ENCODE peak calls at places on chromosomes 4 and X, in nine cellular contexts. C, K, D, Q, G, P, U, S and M are unnamed samples.

GRCh38 chr4:87126056-87126455 is 94.4 kb downstream of the KLHL8 start:
- DNase-seq in C (no peak), K (no peak), D (no peak), Q (no peak), G (no peak), P (no peak), U (no peak), S (no peak), M (no peak)

GRCh38 chr4:76053730-76054129 is 17.9 kb upstream of the CXCL11 start:
- DNase-seq in C (no peak), K (no peak), D (no peak), Q (no peak), G (no peak), P (no peak), U (no peak), S (no peak), M (no peak)

GRCh38 chr4:25367004-25367621 is 9.9 kb upstream of the ANAPC4 start:
- DNase-seq in C (peak; percentile 56), K (no peak), D (no peak), Q (no peak), G (no peak), P (no peak), U (no peak), S (no peak), M (no peak)

GRCh38 chr4:137422666-137423065 is 109.6 kb downstream of the PCDH18 start:
- DNase-seq in C (no peak), K (no peak), D (no peak), Q (no peak), G (no peak), P (no peak), U (no peak), S (no peak), M (no peak)

GRCh38 chrX:46444011-46444410 is 101.2 kb downstream of the ZNF674 start:
- DNase-seq in C (peak; percentile 85), K (no peak), D (no peak), Q (no peak), G (no peak), P (no peak), U (no peak), S (no peak), M (no peak)

GRCh38 chr4:101230806-101231426 is 116.4 kb downstream of the PPP3CA start:
- DNase-seq in C (peak; percentile 7), K (no peak), D (no peak), Q (no peak), G (no peak), P (no peak), U (no peak), S (no peak), M (no peak)

GRCh38 chr4:134632056-134632455 is 430.5 kb upstream of the PABPC4L start:
- DNase-seq in C (no peak), K (no peak), D (no peak), Q (no peak), G (no peak), P (no peak), U (no peak), S (no peak), M (no peak)

GRCh38 chrX:154596290-154596929 is 11.5 kb downstream of the CTAG1A start:
- DNase-seq in C (peak; percentile 94), K (no peak), D (no peak), Q (no peak), G (no peak), P (no peak), U (no peak), S (no peak), M (no peak)

GRCh38 chr4:162952232-162952631 is 214.5 kb downstream of the NAF1 start:
- DNase-seq in C (peak; percentile 23), K (no peak), D (no peak), Q (no peak), G (no peak), P (no peak), U (no peak), S (no peak), M (no peak)

GRCh38 chrX:120514236-120514635 is 45.1 kb upstream of the LAMP2 start:
- DNase-seq in C (peak; percentile 64), K (no peak), D (no peak), Q (no peak), G (no peak), P (no peak), U (no peak), S (no peak), M (no peak)

GRCh38 chr4:40134206-40134917 is 62.5 kb upstream of the RHOH start:
- DNase-seq in C (no peak), K (no peak), D (no peak), Q (no peak), G (no peak), P (no peak), U (no peak), S (no peak), M (no peak)

GRCh38 chr4:8110071-8110986 is 48.3 kb downstream of the ABLIM2 start:
- DNase-seq in C (peak; percentile 40), K (peak; percentile 72), D (no peak), Q (no peak), G (no peak), P (no peak), U (no peak), S (no peak), M (no peak)

GRCh38 chr4:186946682-186947294 is 223.1 kb upstream of the FAT1 start:
- DNase-seq in C (peak; percentile 81), K (peak; percentile 45), D (peak; percentile 75), Q (no peak), G (no peak), P (no peak), U (no peak), S (no peak), M (no peak)

GRCh38 chr4:114922582-114922912 is 190.9 kb downstream of the NDST4 start:
- DNase-seq in C (no peak), K (no peak), D (no peak), Q (no peak), G (no peak), P (no peak), U (no peak), S (no peak), M (no peak)

DNA sequence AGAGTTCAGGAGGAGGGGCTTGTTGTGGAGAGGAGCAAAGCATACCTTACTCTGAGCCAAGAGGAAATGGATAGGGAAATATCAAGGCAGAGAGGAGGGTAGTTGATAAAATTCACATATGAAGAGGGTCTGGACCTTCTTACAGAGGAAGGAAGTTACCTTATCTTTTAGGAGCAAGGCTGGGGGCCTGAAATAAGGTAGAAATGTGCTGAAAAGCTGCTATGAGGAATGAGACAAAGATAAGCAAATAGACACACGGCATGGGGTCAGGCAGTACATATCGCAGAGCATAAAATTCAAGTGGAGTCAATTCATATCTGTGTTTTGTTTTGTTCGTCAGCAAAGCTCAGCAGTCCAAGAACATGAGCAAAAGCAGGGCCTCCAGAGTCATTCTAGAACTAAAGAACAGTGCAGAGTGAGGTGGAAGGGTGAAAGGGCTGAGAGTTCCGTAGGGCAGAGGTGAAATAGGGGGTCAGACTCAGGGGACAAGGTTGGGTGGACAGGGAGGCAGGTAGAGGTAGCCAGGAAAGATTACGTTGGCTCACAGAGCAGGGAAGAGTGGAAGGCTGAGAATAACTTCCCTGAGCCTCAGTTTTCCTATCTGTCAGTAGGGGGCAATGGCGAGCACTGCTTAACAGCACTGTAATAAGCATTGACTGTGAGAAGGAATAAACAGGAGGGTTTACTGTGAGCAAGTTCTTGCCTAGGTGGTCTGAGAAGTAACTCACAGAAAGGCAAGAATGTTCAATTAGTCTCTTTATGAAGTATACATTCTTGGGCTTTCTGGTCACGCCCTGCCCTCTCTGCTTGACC is 9.2 kb downstream of the VSIG4 start:
- DNase-seq in C (peak; percentile 13), K (no peak), D (no peak), Q (no peak), G (no peak), P (no peak), U (no peak), S (no peak), M (no peak)
- TF ChIP-seq CTCF in C (peak; percentile 52), K (peak; percentile 62), D (no peak), Q (peak; percentile 46), G (no peak), P (peak; percentile 56), U (peak; percentile 30), S (peak; percentile 40), M (peak; percentile 38)

GRCh38 chrX:68832101-68832416 is 3.2 kb downstream of the EFNB1 start:
- DNase-seq in C (peak; percentile 70), K (no peak), D (no peak), Q (no peak), G (peak; percentile 48), P (no peak), U (peak; percentile 69), S (no peak), M (no peak)
- H3K27ac ChIP-seq in C (peak overlapping the region; percentile 45), K (no peak overlapping the region), D (no peak overlapping the region), Q (no peak overlapping the region), G (no peak overlapping the region), P (peak overlapping the region; percentile 85), U (peak overlapping the region; percentile 87), S (peak overlapping the region; percentile 82), M (no peak overlapping the region)

GRCh38 chrX:124984140-124984813 is 335.4 kb upstream of the TEX13C start:
- DNase-seq in C (no peak), K (no peak), D (no peak), Q (no peak), G (no peak), P (no peak), U (no peak), S (no peak), M (no peak)
- H3K4me3 ChIP-seq in C (no peak overlapping the region), K (no peak overlapping the region), D (no peak overlapping the region), Q (no peak overlapping the region), G (no peak overlapping the region), P (no peak overlapping the region), U (no peak overlapping the region), S (no peak overlapping the region), M (no peak overlapping the region)

GRCh38 chrX:11446951-11447350 is 153.7 kb downstream of the AMELX start:
- DNase-seq in C (no peak), K (no peak), D (no peak), Q (no peak), G (no peak), P (no peak), U (no peak), S (no peak), M (no peak)

GRCh38 chrX:11446331-11446730 is 153.1 kb downstream of the AMELX start:
- DNase-seq in C (no peak), K (no peak), D (no peak), Q (no peak), G (no peak), P (no peak), U (no peak), S (no peak), M (no peak)

GRCh38 chrX:11444052-11444451 is 150.8 kb downstream of the AMELX start:
- DNase-seq in C (no peak), K (no peak), D (no peak), Q (no peak), G (no peak), P (no peak), U (no peak), S (no peak), M (no peak)

GRCh38 chrX:11447418-11447817 is 154.2 kb downstream of the AMELX start:
- DNase-seq in C (no peak), K (no peak), D (no peak), Q (no peak), G (no peak), P (no peak), U (no peak), S (no peak), M (no peak)

DNA sequence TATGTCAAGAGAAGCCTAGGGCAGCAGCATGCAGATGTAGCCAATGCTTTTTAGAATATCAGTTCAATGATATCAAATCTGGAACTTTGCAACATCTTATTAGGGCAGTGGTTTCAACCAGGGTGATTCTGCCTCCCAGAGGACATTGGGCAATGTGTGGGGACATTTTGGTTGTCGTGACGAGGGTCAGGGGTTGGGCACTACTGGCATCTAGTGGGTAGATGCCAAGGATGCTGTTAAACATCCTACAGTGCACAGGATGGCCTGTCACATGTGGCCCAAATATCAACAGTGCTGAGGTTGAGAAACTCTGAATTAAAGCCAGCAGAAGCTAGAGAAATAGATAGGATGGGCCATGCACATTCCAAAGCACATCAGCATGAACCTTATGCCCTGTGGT is 152.3 kb downstream of the AMELX start:
- DNase-seq in C (peak; percentile 3), K (no peak), D (no peak), Q (no peak), G (no peak), P (no peak), U (no peak), S (no peak), M (no peak)
- TF ChIP-seq CTCF in C (peak; percentile 32), K (no peak), D (no peak), Q (no peak), G (no peak), P (no peak), U (no peak), S (no peak), M (no peak)